ENCODE peak calls at places on chromosomes 5 and 9, in eight cellular contexts. S, M, O, Q, B, Z, W and J are unnamed samples.

GRCh38 chr5:149961186-149961685 is 678 bp downstream of the SLC26A2 start:
- DNase-seq in S (no peak), M (no peak), O (no peak), Q (no peak), B (no peak), Z (peak; percentile 48), W (no peak), J (no peak)

GRCh38 chr5:154753792-154754191 is 1.4 kb upstream of the LARP1 start:
- DNase-seq in S (peak; percentile 35), M (peak; percentile 33), O (peak; percentile 92), Q (peak; percentile 49), B (peak; percentile 33), Z (no peak), W (no peak), J (peak; percentile 48)

GRCh38 chr9:26747611-26748010 is 145.0 kb downstream of the CAAP1 start:
- DNase-seq in S (no peak), M (no peak), O (no peak), Q (no peak), B (no peak), Z (no peak), W (no peak), J (no peak)

GRCh38 chr9:134295101-134295745 is 31.0 kb upstream of the RXRA start:
- DNase-seq in S (no peak), M (no peak), O (no peak), Q (no peak), B (no peak), Z (no peak), W (no peak), J (no peak)

GRCh38 chr5:171207256-171207866 is 101.7 kb upstream of the TLX3 start:
- DNase-seq in S (no peak), M (peak; percentile 63), O (peak; percentile 46), Q (no peak), B (no peak), Z (no peak), W (peak; percentile 4), J (peak; percentile 40)

GRCh38 chr9:131398204-131398603 is 4.3 kb downstream of the PRRC2B start:
- DNase-seq in S (no peak), M (peak; percentile 7), O (no peak), Q (peak; percentile 68), B (no peak), Z (peak; percentile 35), W (no peak), J (no peak)

GRCh38 chr5:39440964-39441363 is 16.2 kb upstream of the DAB2 start:
- DNase-seq in S (no peak), M (no peak), O (no peak), Q (no peak), B (no peak), Z (no peak), W (no peak), J (no peak)

GRCh38 chr5:142847898-142848790 is 78.0 kb downstream of the ARHGAP26 start:
- DNase-seq in S (no peak), M (no peak), O (no peak), Q (no peak), B (no peak), Z (no peak), W (no peak), J (no peak)

GRCh38 chr9:91837982-91838731 is 111.9 kb downstream of the ROR2 start:
- DNase-seq in S (no peak), M (peak; percentile 39), O (no peak), Q (peak; percentile 82), B (peak; percentile 29), Z (no peak), W (no peak), J (no peak)

GRCh38 chr9:129886226-129887174 is 51.2 kb downstream of the USP20 start:
- DNase-seq in S (no peak), M (no peak), O (no peak), Q (no peak), B (no peak), Z (peak; percentile 42), W (no peak), J (no peak)

GRCh38 chr9:69014013-69014412 is at the start of gene PRKACG:
- DNase-seq in S (no peak), M (no peak), O (no peak), Q (no peak), B (no peak), Z (no peak), W (no peak), J (no peak)

GRCh38 chr5:147072591-147072990 is 162.2 kb upstream of the STK32A start:
- DNase-seq in S (no peak), M (no peak), O (no peak), Q (no peak), B (no peak), Z (no peak), W (no peak), J (no peak)

GRCh38 chr9:137569609-137570203 is 9.0 kb downstream of the DPH7 start:
- DNase-seq in S (no peak), M (no peak), O (no peak), Q (no peak), B (no peak), Z (no peak), W (no peak), J (no peak)

GRCh38 chr9:89863141-89863540 is 258.3 kb downstream of the GADD45G start:
- DNase-seq in S (no peak), M (no peak), O (no peak), Q (no peak), B (no peak), Z (no peak), W (no peak), J (no peak)